ENCODE peak calls at places on chromosomes 11 and 22, in ten cellular contexts. X is pancreas, S is mammary epithelial cell, Q is astrocyte, Z is glutamatergic neuron, B is HepG2, C is GM12864, A is RWPE1, G is mucosa of descending colon, N is GM12865. E is an unnamed sample.

GRCh38 chr11:34565417-34566208 is 52.0 kb upstream of the ELF5 start:
- DNase-seq in A (no peak), B (peak), Z (no peak), C (no peak), G (peak), X (no peak), N (peak), S (no peak), Q (no peak), E (peak)

GRCh38 chr11:59175104-59175503 is 3.2 kb downstream of the DTX4 start:
- DNase-seq in C (no peak), Z (no peak), X (no peak), S (no peak), Q (no peak), G (no peak), A (no peak), N (peak), B (no peak), E (no peak)

GRCh38 chr22:37179622-37180420 is 8.2 kb downstream of the C1QTNF6 start:
- DNase-seq in C (no peak), Z (no peak), S (no peak), Q (no peak), X (no peak), G (peak), B (no peak), N (no peak), A (no peak), E (no peak)

GRCh38 chr11:118052581-118053206 is 24.2 kb upstream of the TMPRSS4 start:
- DNase-seq in A (no peak), C (no peak), Q (no peak), G (no peak), B (no peak), N (no peak), S (no peak), Z (no peak), X (no peak), E (no peak)

GRCh38 chr11:10807629-10808552 is 835 bp downstream of the EIF4G2 start:
- DNase-seq in G (peak), N (peak), S (peak), X (peak), A (peak), Z (peak), C (no peak), B (peak), Q (peak), E (peak)

GRCh38 chr11:103055174-103055890 is 36.6 kb downstream of the DCUN1D5 start:
- DNase-seq in S (peak), G (peak), Z (no peak), X (no peak), C (peak), N (peak), B (peak), A (peak), Q (peak), E (no peak)

GRCh38 chr11:69943066-69943465 is 123.8 kb upstream of the FGF3 start:
- DNase-seq in Z (no peak), S (peak), G (peak), Q (no peak), C (no peak), B (peak), N (no peak), X (no peak), A (no peak), E (no peak)

GRCh38 chr22:42473484-42474193 is 41.4 kb upstream of the NFAM1 start:
- DNase-seq in S (peak), A (peak), B (peak), C (peak), Q (peak), Z (no peak), N (peak), G (peak), X (no peak), E (peak)

GRCh38 chr11:46674463-46675287 is 25.7 kb downstream of the ARHGAP1 start:
- DNase-seq in S (no peak), A (no peak), G (peak), Q (no peak), B (peak), Z (no peak), X (no peak), N (no peak), C (no peak), E (peak)

DNA sequence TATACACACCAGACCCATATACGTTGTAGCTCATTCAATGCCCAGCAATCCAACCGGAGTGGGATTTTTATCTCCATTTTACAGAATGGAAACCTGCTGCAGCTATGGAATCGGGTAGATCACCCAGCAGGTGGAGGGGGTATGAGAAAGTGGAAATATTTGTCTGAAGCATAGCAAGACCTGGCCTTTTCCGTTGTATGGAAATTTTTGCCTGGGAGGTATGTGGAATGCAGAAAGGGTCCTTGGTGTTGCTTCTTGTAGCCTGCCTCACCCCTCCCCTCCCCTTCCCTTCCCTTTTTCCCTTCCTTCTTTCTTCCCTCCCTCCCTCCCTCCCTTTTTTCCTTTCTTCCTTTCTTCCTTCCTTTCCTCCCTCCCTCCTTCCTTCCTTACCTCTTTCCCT is 15.2 kb downstream of the TSPAN18 start:
- DNase-seq in Z (no peak), B (no peak), A (no peak), S (no peak), X (no peak), N (no peak), Q (no peak), G (no peak), C (no peak), E (no peak)
- TF ChIP-seq CTCF in Z (no peak), B (no peak), A (no peak), S (no peak), X (no peak), N (no peak), Q (no peak), G (no peak), C (no peak), E (no peak)

GRCh38 chr11:93614111-93614784 is 47.2 kb upstream of the CEP295 start:
- DNase-seq in N (peak), C (no peak), A (no peak), Z (no peak), B (peak), S (no peak), G (no peak), X (no peak), Q (no peak), E (no peak)
- TF ChIP-seq CTCF in N (peak), C (peak), A (no peak), Z (no peak), B (peak), S (no peak), G (no peak), X (no peak), Q (no peak), E (no peak)

GRCh38 chr11:68763926-68764657 is 12.8 kb upstream of the TESMIN start:
- DNase-seq in N (no peak), B (no peak), Q (no peak), C (no peak), Z (no peak), G (no peak), A (no peak), X (no peak), S (no peak), E (no peak)
- TF ChIP-seq CTCF in N (no peak), B (peak), Q (no peak), C (peak), Z (no peak), G (no peak), A (no peak), X (no peak), S (peak), E (peak)

DNA sequence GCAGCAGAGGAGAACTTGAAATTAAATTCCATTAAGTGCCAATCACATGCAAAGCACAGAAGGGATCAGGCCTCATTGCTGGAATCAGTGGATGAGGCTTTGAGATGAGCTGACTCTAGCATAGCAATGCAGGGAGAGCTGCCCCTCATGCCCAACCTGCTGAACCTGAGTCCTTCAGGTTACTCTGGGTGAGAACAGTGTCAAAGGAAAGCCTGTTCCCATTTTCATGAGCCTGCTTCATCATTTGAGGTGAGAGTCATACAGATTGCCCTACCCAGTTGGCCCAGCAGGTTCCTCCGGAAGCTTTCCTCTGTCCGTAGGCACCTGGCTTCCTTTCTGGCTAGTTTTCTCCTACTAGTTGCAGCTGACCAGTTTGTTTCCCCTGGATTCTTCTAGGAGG is 25.9 kb upstream of the ZBTB16 start:
- DNase-seq in Q (no peak), S (no peak), N (no peak), B (no peak), C (no peak), G (no peak), A (no peak), X (no peak), Z (no peak), E (no peak)
- TF ChIP-seq CTCF in Q (no peak), S (no peak), N (no peak), B (no peak), C (no peak), G (no peak), A (no peak), X (no peak), Z (no peak), E (no peak)

E was measured in GM13976.